ENCODE peak calls at places on chromosomes 4 and X, in seven cellular contexts. T is PC-3, W is OCI-LY7, J is hepatocyte, Q is GM23338, I is SK-N-SH, O is HCT116. N is an unnamed sample.
A peak's percentile ranks its signal among the peaks of the same experiment; 100 is the strongest.

GRCh38 chr4:15066140-15066539 is 63.9 kb downstream of the CPEB2 start:
- DNase-seq in T (no peak), W (no peak), J (no peak), Q (no peak), I (no peak), O (no peak), N (no peak)

GRCh38 chr4:6909970-6910339 is 329 bp downstream of the TBC1D14 start:
- DNase-seq in T (peak; percentile 8), W (no peak), J (peak; percentile 78), Q (peak; percentile 47), I (no peak), O (no peak), N (peak; percentile 26)

GRCh38 chrX:30248854-30249253 is 1.9 kb downstream of the MAGEB1 start:
- DNase-seq in T (no peak), W (no peak), J (no peak), Q (no peak), I (no peak), O (no peak), N (no peak)

GRCh38 chrX:38304010-38304409 is 23.3 kb downstream of the RPGR start:
- DNase-seq in T (peak; percentile 33), W (peak; percentile 11), J (peak; percentile 15), Q (peak; percentile 55), I (no peak), O (no peak), N (no peak)

GRCh38 chrX:70470850-70471289 is 26.2 kb downstream of the DLG3 start:
- DNase-seq in T (peak; percentile 57), W (no peak), J (no peak), Q (no peak), I (no peak), O (no peak), N (peak; percentile 64)

GRCh38 chr4:157887316-157887715 is 285.5 kb downstream of the GASK1B start:
- DNase-seq in T (no peak), W (no peak), J (no peak), Q (no peak), I (no peak), O (no peak), N (no peak)

GRCh38 chr4:86452323-86452995 is 92.6 kb upstream of the MAPK10 start:
- DNase-seq in T (no peak), W (no peak), J (no peak), Q (no peak), I (no peak), O (no peak), N (no peak)

GRCh38 chr4:74716436-74716765 is 77.9 kb downstream of the BTC start:
- DNase-seq in T (no peak), W (no peak), J (no peak), Q (no peak), I (no peak), O (no peak), N (peak; percentile 42)

GRCh38 chrX:72712094-72712755 is 1.9 kb downstream of the PHKA1 start:
- DNase-seq in T (peak; percentile 47), W (no peak), J (peak; percentile 6), Q (no peak), I (peak; percentile 34), O (no peak), N (peak; percentile 66)

GRCh38 chr4:80362578-80363181 is 27.1 kb downstream of the CFAP299 start:
- DNase-seq in T (peak; percentile 70), W (peak; percentile 86), J (peak; percentile 73), Q (peak; percentile 83), I (peak; percentile 39), O (peak; percentile 4), N (peak; percentile 16)

GRCh38 chrX:154409222-154409871 is at the start of gene DNASE1L1:
- DNase-seq in T (peak; percentile 91), W (no peak), J (peak; percentile 90), Q (peak; percentile 86), I (no peak), O (no peak), N (peak; percentile 69)

GRCh38 chr4:7044415-7044930 is 1.3 kb downstream of the TADA2B start:
- DNase-seq in T (no peak), W (no peak), J (no peak), Q (no peak), I (no peak), O (no peak), N (no peak)

GRCh38 chrX:54920610-54921426 is at the start of gene TRO:
- DNase-seq in T (no peak), W (no peak), J (peak; percentile 56), Q (peak; percentile 69), I (peak; percentile 49), O (no peak), N (no peak)

GRCh38 chrX:13899607-13900006 is 82.7 kb upstream of the GPM6B start:
- DNase-seq in T (peak; percentile 97), W (no peak), J (peak; percentile 39), Q (no peak), I (no peak), O (no peak), N (no peak)

GRCh38 chr4:53605783-53606182 is 14.5 kb upstream of the LNX1 start:
- DNase-seq in T (no peak), W (no peak), J (no peak), Q (no peak), I (no peak), O (no peak), N (no peak)

GRCh38 chr4:64230709-64231310 is 178.4 kb downstream of the TECRL start:
- DNase-seq in T (peak; percentile 15), W (peak; percentile 46), J (no peak), Q (peak; percentile 52), I (peak; percentile 3), O (peak; percentile 8), N (peak; percentile 27)

GRCh38 chr4:130563185-130563890 is 1467.4 kb downstream of the C4orf33 start:
- DNase-seq in T (peak; percentile 49), W (no peak), J (peak; percentile 77), Q (peak; percentile 87), I (peak; percentile 34), O (peak; percentile 66), N (peak; percentile 26)

GRCh38 chr4:22338806-22339205 is 177.1 kb downstream of the ADGRA3 start:
- DNase-seq in T (no peak), W (no peak), J (no peak), Q (no peak), I (no peak), O (no peak), N (no peak)

GRCh38 chr4:94256833-94257232 is 49.2 kb downstream of the SMARCAD1 start:
- DNase-seq in T (peak; percentile 30), W (peak; percentile 14), J (no peak), Q (no peak), I (no peak), O (no peak), N (peak; percentile 17)

GRCh38 chr4:122341906-122342305 is 36.9 kb upstream of the ADAD1 start:
- DNase-seq in T (peak; percentile 30), W (no peak), J (peak; percentile 7), Q (peak; percentile 13), I (no peak), O (no peak), N (no peak)

GRCh38 chrX:136954930-136955329 is 74.4 kb upstream of the RBMX start:
- DNase-seq in T (peak; percentile 52), W (peak; percentile 17), J (peak; percentile 21), Q (peak; percentile 21), I (peak; percentile 27), O (peak; percentile 0), N (peak; percentile 50)

GRCh38 chrX:16578218-16578617 is 71.7 kb upstream of the S100G start:
- DNase-seq in T (peak; percentile 43), W (no peak), J (no peak), Q (peak; percentile 8), I (no peak), O (no peak), N (no peak)

GRCh38 chr4:149574973-149575372 is 240.7 kb downstream of the IQCM start:
- DNase-seq in T (no peak), W (no peak), J (no peak), Q (no peak), I (no peak), O (no peak), N (peak; percentile 14)

GRCh38 chr4:75545526-75545925 is 10.3 kb upstream of the ODAPH start:
- DNase-seq in T (no peak), W (no peak), J (no peak), Q (no peak), I (no peak), O (no peak), N (no peak)

GRCh38 chrX:113512700-113513395 is 672.2 kb upstream of the AMOT start:
- DNase-seq in T (peak; percentile 84), W (no peak), J (no peak), Q (no peak), I (no peak), O (peak; percentile 34), N (no peak)

GRCh38 chr4:85149656-85150055 is 183.2 kb upstream of the WDFY3 start:
- DNase-seq in T (no peak), W (no peak), J (no peak), Q (no peak), I (no peak), O (no peak), N (no peak)

GRCh38 chr4:85152490-85152889 is 186.0 kb upstream of the WDFY3 start:
- DNase-seq in T (no peak), W (no peak), J (no peak), Q (no peak), I (no peak), O (no peak), N (no peak)

GRCh38 chr4:85153221-85153620 is 186.7 kb upstream of the WDFY3 start:
- DNase-seq in T (no peak), W (no peak), J (no peak), Q (no peak), I (no peak), O (no peak), N (no peak)

GRCh38 chr4:85151349-85151748 is 184.9 kb upstream of the WDFY3 start:
- DNase-seq in T (no peak), W (no peak), J (no peak), Q (no peak), I (no peak), O (no peak), N (no peak)

GRCh38 chr4:85151786-85152185 is 185.3 kb upstream of the WDFY3 start:
- DNase-seq in T (no peak), W (no peak), J (no peak), Q (no peak), I (no peak), O (no peak), N (no peak)
- H3K9me2 ChIP-seq in T (no peaks in the 10 kb centered on the region), W (no peaks in the 10 kb centered on the region), J (no peaks in the 10 kb centered on the region), Q (peaks cover 7% of the 10 kb centered on the region), I (no peaks in the 10 kb centered on the region), O (no peaks in the 10 kb centered on the region), N (no peaks in the 10 kb centered on the region)

GRCh38 chrX:7088968-7089615 is 58.4 kb upstream of the STS start:
- DNase-seq in T (peak; percentile 28), W (peak; percentile 76), J (peak; percentile 48), Q (peak; percentile 57), I (no peak), O (no peak), N (peak; percentile 27)
- TF ChIP-seq CTCF in T (peak; percentile 46), W (peak; percentile 72), J (peak; percentile 18), Q (peak; percentile 63), I (peak; percentile 20), O (peak; percentile 20), N (peak; percentile 38)

GRCh38 chr4:144975718-144976117 is 122.3 kb downstream of the ANAPC10 start:
- DNase-seq in T (no peak), W (no peak), J (no peak), Q (no peak), I (no peak), O (no peak), N (no peak)
- H3K9me2 ChIP-seq in T (no peaks in the 10 kb centered on the region), W (no peaks in the 10 kb centered on the region), J (no peaks in the 10 kb centered on the region), Q (peaks cover 3% of the 10 kb centered on the region), I (no peaks in the 10 kb centered on the region), O (no peaks in the 10 kb centered on the region), N (no peaks in the 10 kb centered on the region)

GRCh38 chr4:77600521-77601451 is 4.8 kb upstream of the CXCL13 start:
- DNase-seq in T (peak; percentile 58), W (peak; percentile 59), J (peak; percentile 62), Q (peak; percentile 83), I (peak; percentile 38), O (peak; percentile 37), N (peak; percentile 53)
- TF ChIP-seq CTCF in T (peak; percentile 84), W (peak; percentile 93), J (peak; percentile 79), Q (peak; percentile 90), I (peak; percentile 89), O (peak; percentile 87), N (peak; percentile 86)

N was measured in MM.1S.